ENCODE peak calls at places on chromosomes 6 and 20, in seven cellular contexts. N, X, O, Y, H, S and I are unnamed samples.
A peak's percentile ranks its signal among the peaks of the same experiment; 100 is the strongest.

GRCh38 chr6:27178860-27179259 is 68.6 kb upstream of the PRSS16 start:
- DNase-seq in N (no peak), X (no peak), O (no peak), Y (no peak), H (no peak), S (no peak), I (no peak)

GRCh38 chr6:79657238-79657637 is 26.1 kb downstream of the SH3BGRL2 start:
- DNase-seq in N (no peak), X (no peak), O (no peak), Y (no peak), H (no peak), S (no peak), I (no peak)

GRCh38 chr6:80223743-80224212 is 117.3 kb downstream of the BCKDHB start:
- DNase-seq in N (no peak), X (no peak), O (no peak), Y (no peak), H (no peak), S (no peak), I (no peak)

GRCh38 chr6:158471339-158471738 is 88.6 kb upstream of the TMEM181 start:
- DNase-seq in N (no peak), X (no peak), O (no peak), Y (no peak), H (no peak), S (no peak), I (no peak)

GRCh38 chr6:9064156-9064555 is 628.8 kb upstream of the SLC35B3 start:
- DNase-seq in N (no peak), X (no peak), O (no peak), Y (no peak), H (no peak), S (no peak), I (no peak)

GRCh38 chr6:134373282-134373922 is 55.5 kb upstream of the SGK1 start:
- DNase-seq in N (no peak), X (no peak), O (no peak), Y (no peak), H (peak; percentile 77), S (no peak), I (peak; percentile 80)

GRCh38 chr6:6686748-6687601 is 98.5 kb downstream of the LY86 start:
- DNase-seq in N (peak; percentile 95), X (peak; percentile 100), O (peak; percentile 99), Y (no peak), H (peak; percentile 95), S (peak; percentile 95), I (peak; percentile 76)

GRCh38 chr6:134178230-134179044 is 126.0 kb upstream of the SLC2A12 start:
- DNase-seq in N (peak; percentile 78), X (peak; percentile 81), O (peak; percentile 82), Y (peak; percentile 60), H (peak; percentile 90), S (peak; percentile 63), I (peak; percentile 97)

GRCh38 chr6:56899311-56899710 is 55.6 kb upstream of the BEND6 start:
- DNase-seq in N (no peak), X (no peak), O (no peak), Y (no peak), H (no peak), S (no peak), I (no peak)

GRCh38 chr6:22153384-22154158 is 143.3 kb downstream of the PRL start:
- DNase-seq in N (no peak), X (no peak), O (no peak), Y (no peak), H (no peak), S (no peak), I (no peak)

GRCh38 chr6:144302701-144303351 is 17.7 kb downstream of the UTRN start:
- DNase-seq in N (no peak), X (no peak), O (no peak), Y (no peak), H (no peak), S (no peak), I (no peak)

GRCh38 chr20:50320910-50321796 is 130.5 kb downstream of the CEBPB start:
- DNase-seq in N (peak; percentile 91), X (peak; percentile 90), O (peak; percentile 76), Y (no peak), H (peak; percentile 91), S (peak; percentile 85), I (peak; percentile 92)

GRCh38 chr6:125153541-125154183 is at the start of gene TPD52L1:
- DNase-seq in N (peak; percentile 79), X (peak; percentile 90), O (peak; percentile 19), Y (peak; percentile 7), H (peak; percentile 86), S (peak; percentile 81), I (peak; percentile 39)
- TF ChIP-seq CTCF in N (peak; percentile 74), X (peak; percentile 84), O (peak; percentile 55), Y (peak; percentile 39), H (no peak), S (peak; percentile 91), I (peak; percentile 95)

GRCh38 chr20:62366370-62367135 is 559 bp downstream of the LAMA5 start:
- DNase-seq in N (no peak), X (peak; percentile 61), O (peak; percentile 81), Y (no peak), H (no peak), S (peak; percentile 51), I (no peak)

GRCh38 chr20:62363920-62364851 is 2.9 kb downstream of the LAMA5 start:
- DNase-seq in N (no peak), X (no peak), O (peak; percentile 48), Y (no peak), H (no peak), S (peak; percentile 61), I (peak; percentile 57)

GRCh38 chr20:62362991-62363919 is 3.9 kb downstream of the LAMA5 start:
- DNase-seq in N (no peak), X (peak; percentile 24), O (peak; percentile 82), Y (no peak), H (no peak), S (peak; percentile 31), I (no peak)

GRCh38 chr20:62365814-62366369 is 1.2 kb downstream of the LAMA5 start:
- DNase-seq in N (no peak), X (peak; percentile 49), O (peak; percentile 74), Y (no peak), H (no peak), S (no peak), I (no peak)

DNA sequence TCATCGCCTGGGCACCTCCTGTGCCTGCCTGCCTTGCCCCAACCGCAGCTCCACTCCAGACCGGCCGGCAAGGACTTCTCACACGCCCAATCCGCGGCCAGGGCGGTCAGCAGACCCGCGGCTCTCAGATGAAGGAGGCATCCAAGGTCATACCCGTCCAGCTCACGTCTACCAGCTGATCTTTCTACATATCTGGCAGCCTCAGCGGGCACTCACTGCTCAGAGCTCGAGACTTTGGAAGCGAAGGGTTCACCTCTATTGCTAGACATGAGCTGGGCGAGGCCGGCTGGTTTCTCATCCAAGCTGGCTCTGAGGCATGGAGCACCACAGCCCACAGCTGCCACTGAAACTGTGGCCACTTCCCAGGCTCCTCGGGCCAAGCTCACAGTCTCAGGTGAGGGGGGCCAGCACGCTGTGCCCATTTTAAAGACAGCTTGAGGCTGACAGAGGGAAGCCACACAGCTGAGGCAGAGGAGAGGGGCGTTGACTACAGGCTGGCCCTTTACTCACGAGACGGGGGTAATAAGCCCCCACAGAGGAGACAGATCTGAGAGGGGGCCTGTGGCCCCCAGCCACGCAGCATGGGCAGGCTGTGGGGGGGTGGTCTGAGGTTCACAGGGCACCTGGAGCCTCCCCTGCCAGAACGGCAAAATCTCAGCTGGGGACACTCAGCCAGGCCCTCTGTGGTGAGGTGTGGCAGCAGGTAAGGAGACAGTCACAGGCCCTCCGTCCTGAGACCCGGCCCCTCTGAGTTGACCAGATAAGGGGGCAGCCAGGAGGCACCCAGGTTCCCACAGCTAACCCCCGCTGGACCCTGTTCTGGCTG is 2.0 kb downstream of the LAMA5 start:
- DNase-seq in N (no peak), X (no peak), O (peak; percentile 26), Y (no peak), H (no peak), S (peak; percentile 71), I (no peak)
- H3K4me3 ChIP-seq in N (peak overlapping the region; percentile 86), X (no peak overlapping the region), O (peak overlapping the region; percentile 83), Y (no peak overlapping the region), H (peak overlapping the region; percentile 68), S (no peak overlapping the region), I (no peak overlapping the region)

DNA sequence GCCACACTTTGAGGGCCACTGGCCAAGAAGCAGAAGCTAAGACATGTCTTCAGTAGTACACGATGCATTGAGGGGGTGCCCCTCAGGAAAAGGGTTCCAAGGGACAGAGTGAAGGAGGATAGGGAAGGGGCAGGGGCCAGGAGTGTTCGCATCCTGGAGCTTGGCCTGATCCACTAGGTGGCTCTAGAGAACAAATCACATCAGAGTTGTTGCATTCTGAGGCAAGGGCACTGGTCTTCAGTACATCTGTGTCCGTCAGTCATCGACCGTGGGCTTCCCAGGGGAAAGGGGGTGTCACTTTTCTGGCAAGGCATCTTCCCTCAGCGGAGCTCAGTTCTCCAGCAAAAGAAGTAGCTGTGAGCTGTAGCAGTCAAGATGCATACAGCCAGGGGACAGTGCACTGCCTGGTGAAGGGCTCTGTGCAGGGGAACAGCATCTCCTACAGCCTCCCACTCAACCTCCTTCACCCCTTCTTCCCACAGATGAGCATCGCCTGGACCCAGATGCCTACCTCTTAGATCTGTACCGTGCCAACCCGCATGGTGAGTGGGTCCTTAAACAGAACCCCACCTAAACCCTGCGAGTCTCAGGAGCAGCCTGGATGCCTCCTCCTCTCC is 47.8 kb downstream of the ARHGAP40 start:
- DNase-seq in N (no peak), X (no peak), O (peak; percentile 49), Y (no peak), H (no peak), S (no peak), I (peak; percentile 17)
- TF ChIP-seq CTCF in N (no peak), X (no peak), O (peak; percentile 91), Y (no peak), H (no peak), S (peak; percentile 47), I (peak; percentile 75)

GRCh38 chr6:166242888-166243287 is 65.3 kb downstream of the PRR18 start:
- DNase-seq in N (no peak), X (no peak), O (no peak), Y (no peak), H (no peak), S (no peak), I (no peak)

GRCh38 chr6:166241974-166242373 is 66.2 kb downstream of the PRR18 start:
- DNase-seq in N (no peak), X (no peak), O (no peak), Y (no peak), H (no peak), S (no peak), I (no peak)

GRCh38 chr6:166240889-166241288 is 67.3 kb downstream of the PRR18 start:
- DNase-seq in N (no peak), X (no peak), O (no peak), Y (no peak), H (no peak), S (no peak), I (no peak)

GRCh38 chr6:166245148-166245547 is 63.0 kb downstream of the PRR18 start:
- DNase-seq in N (no peak), X (no peak), O (no peak), Y (no peak), H (no peak), S (no peak), I (no peak)

DNA sequence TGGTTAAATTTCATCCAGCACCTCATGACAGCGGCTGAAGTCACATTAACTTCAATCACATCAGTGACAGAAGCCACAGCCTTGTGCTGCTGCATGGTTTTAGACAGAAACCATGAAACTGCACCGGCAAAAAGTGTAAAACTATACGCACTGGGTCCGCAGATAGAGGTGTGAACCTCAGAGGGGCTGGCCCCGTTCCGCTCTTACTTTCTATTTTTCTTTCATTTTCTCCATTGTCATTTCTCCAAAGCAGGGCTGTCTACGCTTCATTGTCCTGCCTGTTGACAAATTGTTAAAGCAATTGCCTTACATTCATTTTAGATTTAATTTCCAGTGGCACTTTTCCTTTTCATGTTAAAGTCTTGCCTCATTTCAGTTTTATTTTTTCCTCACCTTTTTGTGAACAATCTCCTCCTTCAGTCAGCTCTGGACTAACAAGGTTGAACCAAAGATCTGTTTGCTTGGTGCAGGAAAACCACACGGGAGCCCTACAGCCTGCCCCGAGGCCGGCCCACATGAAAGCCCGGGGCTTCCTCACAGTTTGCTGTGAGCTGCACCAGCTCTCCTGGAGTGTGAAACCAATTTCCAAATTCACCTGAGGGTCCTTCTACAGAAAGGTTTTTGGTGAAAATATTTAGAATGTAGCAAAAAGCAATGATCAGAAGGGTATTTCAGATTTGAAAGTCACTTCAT is 63.7 kb downstream of the PRR18 start:
- DNase-seq in N (no peak), X (no peak), O (no peak), Y (no peak), H (no peak), S (no peak), I (no peak)
- H3K4me3 ChIP-seq in N (no peak overlapping the region), X (no peak overlapping the region), O (no peak overlapping the region), Y (peak overlapping the region; percentile 47), H (no peak overlapping the region), S (no peak overlapping the region), I (no peak overlapping the region)